ENCODE peak calls at places on chromosomes 2 and 18, in five cellular contexts. B, D, O, E and Y are unnamed samples.

GRCh38 chr2:237234268-237234667 is 148.6 kb downstream of the COPS8 start:
- DNase-seq in B (peak), E (no peak), D (peak), O (no peak), Y (no peak)

GRCh38 chr2:1278861-1279260 is 134.4 kb upstream of the TPO start:
- DNase-seq in B (no peak), E (no peak), D (no peak), O (no peak), Y (no peak)

GRCh38 chr2:70011335-70011734 is 49.9 kb upstream of the ASPRV1 start:
- DNase-seq in O (no peak), E (no peak), B (no peak), D (no peak), Y (no peak)

GRCh38 chr2:197803033-197803444 is 1.4 kb upstream of the PLCL1 start:
- DNase-seq in O (no peak), B (no peak), E (peak), D (peak), Y (no peak)

GRCh38 chr2:60519259-60519863 is 34.1 kb downstream of the BCL11A start:
- DNase-seq in B (no peak), E (no peak), O (no peak), D (no peak), Y (no peak)

GRCh38 chr2:113164930-113165585 is 8.7 kb upstream of the PSD4 start:
- DNase-seq in D (no peak), O (no peak), B (no peak), E (no peak), Y (no peak)

GRCh38 chr2:128552806-128553551 is 234.3 kb upstream of the HS6ST1 start:
- DNase-seq in E (no peak), O (peak), B (no peak), D (no peak), Y (no peak)

GRCh38 chr2:139142252-139142651 is 362.1 kb upstream of the NXPH2 start:
- DNase-seq in E (peak), D (no peak), B (no peak), O (no peak), Y (no peak)

GRCh38 chr2:139556789-139557188 is 776.6 kb upstream of the NXPH2 start:
- DNase-seq in D (no peak), E (no peak), B (no peak), O (no peak), Y (no peak)

GRCh38 chr2:879540-879939 is 71.1 kb upstream of the SNTG2 start:
- DNase-seq in E (no peak), O (no peak), D (no peak), B (no peak), Y (no peak)

GRCh38 chr2:86807462-86808275 is 17.0 kb upstream of the CD8A start:
- DNase-seq in D (peak), E (no peak), O (peak), B (peak), Y (peak)

GRCh38 chr2:231687133-231687852 is 21.0 kb upstream of the PTMA start:
- DNase-seq in O (peak), E (peak), B (no peak), D (no peak), Y (peak)

GRCh38 chr2:224820283-224820991 is 104.3 kb upstream of the CCDC195 start:
- DNase-seq in O (no peak), E (no peak), B (no peak), D (no peak), Y (no peak)

GRCh38 chr2:134391751-134392160 is 137.9 kb downstream of the MGAT5 start:
- DNase-seq in B (no peak), E (no peak), O (no peak), D (no peak), Y (no peak)

GRCh38 chr18:9631814-9632496 is 17.6 kb upstream of the PPP4R1 start:
- DNase-seq in E (no peak), B (no peak), O (no peak), D (no peak), Y (no peak)

GRCh38 chr2:173750332-173750731 is 214.8 kb downstream of the SP3 start:
- DNase-seq in B (no peak), O (no peak), E (no peak), D (no peak), Y (no peak)

GRCh38 chr2:176457486-176457885 is 188.2 kb downstream of the MTX2 start:
- DNase-seq in B (no peak), O (no peak), E (no peak), D (no peak), Y (no peak)

GRCh38 chr18:59353079-59353680 is 5.9 kb downstream of the LMAN1 start:
- DNase-seq in B (no peak), D (no peak), E (no peak), O (no peak), Y (no peak)

GRCh38 chr18:54269924-54270844 is 867 bp downstream of the POLI start:
- DNase-seq in B (no peak), D (peak), O (no peak), E (peak), Y (peak)

GRCh38 chr2:225177098-225177497 is 134.8 kb upstream of the DOCK10 start:
- DNase-seq in O (no peak), D (no peak), E (no peak), B (no peak), Y (no peak)

GRCh38 chr2:113705982-113706523 is 50.4 kb downstream of the SLC35F5 start:
- DNase-seq in O (peak), D (no peak), E (no peak), B (no peak), Y (no peak)

GRCh38 chr18:58253318-58253717 is 209.3 kb downstream of the NEDD4L start:
- DNase-seq in O (no peak), B (no peak), D (no peak), E (no peak), Y (no peak)

GRCh38 chr2:28234807-28235206 is 157.9 kb upstream of the FOSL2 start:
- DNase-seq in B (no peak), D (no peak), E (no peak), O (no peak), Y (no peak)

GRCh38 chr2:234258562-234259141 is 208.2 kb downstream of the SPP2 start:
- DNase-seq in B (no peak), D (no peak), E (no peak), O (no peak), Y (no peak)

GRCh38 chr2:120397362-120397811 is 51.5 kb downstream of the INHBB start:
- DNase-seq in B (no peak), E (no peak), O (no peak), D (no peak), Y (peak)

GRCh38 chr2:44934962-44935853 is 6.3 kb upstream of the SIX3 start:
- DNase-seq in O (no peak), B (no peak), D (no peak), E (no peak), Y (no peak)

GRCh38 chr18:49566217-49566616 is 4.4 kb downstream of the LIPG start:
- DNase-seq in E (no peak), D (no peak), B (no peak), O (no peak), Y (no peak)

GRCh38 chr2:181743723-181744031 is 63.4 kb upstream of the NEUROD1 start:
- DNase-seq in B (no peak), O (no peak), D (no peak), E (no peak), Y (no peak)

GRCh38 chr2:10064932-10065682 is 15.1 kb downstream of the CYS1 start:
- DNase-seq in B (no peak), O (no peak), D (no peak), E (no peak), Y (no peak)

GRCh38 chr2:237471457-237472186 is 15.4 kb upstream of the MLPH start:
- DNase-seq in B (no peak), D (no peak), E (peak), O (no peak), Y (no peak)

GRCh38 chr2:10405441-10405840 is 42.7 kb downstream of the ODC1 start:
- DNase-seq in O (peak), E (no peak), D (no peak), B (no peak), Y (peak)

GRCh38 chr2:230418341-230419016 is 2.5 kb downstream of the SP100 start:
- DNase-seq in B (no peak), O (no peak), D (no peak), E (no peak), Y (no peak)

GRCh38 chr2:215899111-215900074 is 114.0 kb downstream of the MREG start:
- DNase-seq in E (no peak), B (no peak), O (no peak), D (no peak), Y (no peak)

GRCh38 chr18:449374-449773 is 51.1 kb downstream of the COLEC12 start:
- DNase-seq in E (no peak), D (no peak), B (no peak), O (no peak), Y (no peak)

GRCh38 chr2:55425449-55425848 is 5.8 kb upstream of the CCDC88A start:
- DNase-seq in B (no peak), O (no peak), D (no peak), E (peak), Y (no peak)
- TF ChIP-seq CTCF in B (no peak), O (no peak), D (no peak), E (no peak), Y (no peak)

DNA sequence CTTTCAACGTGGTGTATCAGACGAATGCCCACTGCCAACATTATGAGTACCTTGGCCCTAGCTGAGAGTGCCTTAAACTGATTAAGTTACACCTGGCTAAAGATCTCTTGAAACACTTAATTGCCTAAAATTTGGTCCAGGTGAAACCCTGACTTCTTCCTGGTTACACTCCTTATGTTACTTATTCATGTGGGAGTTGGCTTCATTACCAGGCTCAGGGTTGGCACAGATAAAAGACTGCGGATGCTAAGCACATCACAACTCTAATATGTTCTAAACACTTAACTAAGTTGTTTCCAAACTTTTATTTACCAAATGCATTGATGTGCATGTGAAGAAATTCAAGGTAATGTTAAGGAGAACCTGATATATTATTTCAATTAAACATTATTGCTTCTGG is 298.9 kb downstream of the TCF4 start:
- DNase-seq in D (no peak), E (no peak), B (no peak), O (no peak), Y (no peak)
- H3K27ac ChIP-seq in D (no peak), E (no peak), B (no peak), O (no peak), Y (no peak)

GRCh38 chr2:161486111-161486510 is 70.0 kb downstream of the TBR1 start:
- DNase-seq in D (no peak), E (no peak), B (no peak), O (no peak), Y (no peak)
- TF ChIP-seq CTCF in D (no peak), E (no peak), B (no peak), O (no peak), Y (no peak)

DNA sequence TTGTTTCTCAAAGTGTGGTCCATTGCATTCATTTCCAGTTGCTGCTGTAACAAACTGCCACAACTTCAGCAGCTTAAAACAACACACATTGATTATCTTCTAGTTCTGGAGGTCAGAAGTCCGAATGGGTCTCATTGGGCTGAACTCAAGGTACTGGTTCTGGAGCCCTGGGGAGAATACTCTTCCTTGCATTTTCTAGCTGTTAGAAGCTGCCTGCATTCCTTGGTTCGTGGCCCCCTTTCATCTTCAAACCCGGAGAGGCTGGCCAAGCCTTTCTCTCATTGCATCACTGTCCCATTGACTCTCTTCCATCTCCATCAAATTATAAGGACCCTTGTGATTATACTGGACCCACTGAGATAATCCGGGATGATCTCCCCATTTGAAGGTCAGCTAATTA is 98.1 kb downstream of the SPATS2L start:
- DNase-seq in O (no peak), D (no peak), E (no peak), B (no peak), Y (no peak)
- H3K27ac ChIP-seq in O (no peak), D (no peak), E (no peak), B (no peak), Y (no peak)

GRCh38 chr2:169877406-169877805 is 50.2 kb downstream of the UBR3 start:
- DNase-seq in E (peak), O (no peak), D (no peak), B (no peak), Y (no peak)
- TF ChIP-seq CTCF in E (peak), O (peak), D (no peak), B (peak), Y (peak)

DNA sequence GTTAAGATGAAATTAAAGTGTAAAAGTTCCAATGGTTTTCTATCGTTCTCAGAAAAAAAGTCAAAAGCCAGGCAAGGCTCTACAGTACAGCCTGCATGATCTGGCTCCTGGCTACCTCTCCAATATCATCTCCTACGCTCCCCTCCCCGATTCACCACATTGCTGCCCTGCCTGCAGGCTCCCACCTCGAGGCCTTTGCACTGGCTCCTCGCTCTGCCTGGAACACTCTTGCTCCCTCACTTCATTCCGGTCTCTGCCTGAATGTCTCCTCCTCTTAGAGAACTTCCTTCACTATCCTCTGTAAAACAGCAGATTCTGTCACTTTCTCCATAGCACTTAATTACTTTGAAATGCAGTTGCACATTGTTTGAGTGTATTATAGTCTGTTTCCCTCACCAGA is 72.5 kb downstream of the KLF7 start:
- DNase-seq in O (no peak), E (no peak), B (no peak), D (no peak), Y (no peak)
- H3K27ac ChIP-seq in O (peak), E (no peak), B (no peak), D (no peak), Y (no peak)

DNA sequence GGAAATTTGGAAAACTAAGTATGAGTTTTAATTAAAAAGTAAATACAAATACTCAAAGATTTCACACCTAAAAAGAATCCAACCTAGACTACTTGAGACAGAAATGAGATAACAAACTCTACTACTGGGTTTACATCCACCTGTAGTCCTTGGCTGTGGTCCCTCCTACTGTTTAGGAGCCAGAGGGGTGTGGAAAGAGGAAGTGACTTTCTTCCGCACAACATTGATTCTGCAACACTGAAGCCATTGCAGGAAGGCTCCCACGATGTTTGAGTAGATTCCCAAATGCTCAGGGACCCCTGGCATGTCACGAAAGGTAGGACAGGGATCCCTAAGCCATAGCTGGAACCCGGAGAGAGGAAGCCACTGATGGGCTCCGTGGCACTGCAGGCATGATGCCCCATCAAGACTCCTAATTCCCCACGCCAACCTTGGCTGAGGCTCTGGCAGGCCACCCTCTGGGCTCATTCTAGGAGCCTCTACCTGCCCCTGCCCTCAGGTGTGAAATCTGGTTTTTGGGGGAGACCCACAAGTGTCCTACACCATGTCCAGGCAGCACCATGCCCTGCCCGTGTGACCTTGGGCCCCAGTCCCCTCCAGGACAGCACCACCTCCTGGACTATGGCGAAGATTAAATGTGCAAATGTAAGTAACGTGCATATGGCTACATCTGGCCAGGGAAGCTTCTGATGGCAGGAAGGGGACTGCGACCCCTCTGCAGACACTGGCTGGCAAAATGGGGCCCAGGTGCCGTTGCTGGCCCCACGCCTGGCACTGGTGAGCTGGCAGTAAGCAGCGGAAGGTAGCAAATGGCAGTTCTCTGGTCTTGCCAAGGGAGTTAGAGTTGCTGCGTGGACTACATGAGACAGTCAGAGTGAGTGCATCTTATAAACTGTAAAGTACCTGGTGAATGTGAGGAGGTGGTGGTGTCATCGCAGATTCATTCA is 38.2 kb upstream of the MAL start:
- DNase-seq in O (no peak), B (peak), E (no peak), D (no peak), Y (no peak)
- TF ChIP-seq CTCF in O (no peak), B (no peak), E (no peak), D (no peak), Y (no peak)

DNA sequence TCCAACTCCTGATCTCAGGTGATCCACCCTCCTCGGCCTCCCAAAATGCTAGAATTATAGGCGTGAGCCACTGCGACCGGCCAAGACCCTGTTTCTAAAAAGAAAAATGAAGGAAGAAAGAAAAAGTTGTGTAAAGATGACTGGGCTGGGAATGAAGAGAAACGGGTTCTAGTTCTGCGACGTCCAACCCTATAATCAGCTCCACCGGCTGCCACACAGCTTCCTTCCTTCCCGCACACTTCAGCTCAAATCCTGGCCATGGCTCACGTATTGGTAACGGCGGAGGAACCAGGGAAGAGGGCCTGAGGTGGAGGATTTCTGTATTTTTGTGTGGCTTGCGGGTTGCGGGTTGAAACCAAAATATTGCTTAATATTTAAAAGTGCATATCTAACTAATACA is 88.1 kb downstream of the MYL12B start:
- DNase-seq in D (no peak), E (no peak), B (no peak), O (no peak), Y (no peak)
- H3K27ac ChIP-seq in D (no peak), E (no peak), B (no peak), O (no peak), Y (no peak)

GRCh38 chr2:98444436-98445166 is at the start of gene INPP4A:
- DNase-seq in E (peak), D (no peak), O (peak), B (no peak), Y (peak)
- TF ChIP-seq CTCF in E (peak), D (peak), O (no peak), B (peak), Y (no peak)

GRCh38 chr18:13610517-13610916 is 115.8 kb downstream of the FAM210A start:
- DNase-seq in O (no peak), D (no peak), E (peak), B (peak), Y (no peak)

GRCh38 chr18:13611616-13612110 is 114.7 kb downstream of the FAM210A start:
- DNase-seq in E (no peak), O (peak), D (no peak), B (peak), Y (no peak)

GRCh38 chr18:13612111-13612997 is 114.0 kb downstream of the FAM210A start:
- DNase-seq in E (peak), D (no peak), O (no peak), B (peak), Y (peak)

GRCh38 chr18:13613099-13613498 is 113.3 kb downstream of the FAM210A start:
- DNase-seq in B (no peak), D (no peak), O (no peak), E (peak), Y (no peak)

DNA sequence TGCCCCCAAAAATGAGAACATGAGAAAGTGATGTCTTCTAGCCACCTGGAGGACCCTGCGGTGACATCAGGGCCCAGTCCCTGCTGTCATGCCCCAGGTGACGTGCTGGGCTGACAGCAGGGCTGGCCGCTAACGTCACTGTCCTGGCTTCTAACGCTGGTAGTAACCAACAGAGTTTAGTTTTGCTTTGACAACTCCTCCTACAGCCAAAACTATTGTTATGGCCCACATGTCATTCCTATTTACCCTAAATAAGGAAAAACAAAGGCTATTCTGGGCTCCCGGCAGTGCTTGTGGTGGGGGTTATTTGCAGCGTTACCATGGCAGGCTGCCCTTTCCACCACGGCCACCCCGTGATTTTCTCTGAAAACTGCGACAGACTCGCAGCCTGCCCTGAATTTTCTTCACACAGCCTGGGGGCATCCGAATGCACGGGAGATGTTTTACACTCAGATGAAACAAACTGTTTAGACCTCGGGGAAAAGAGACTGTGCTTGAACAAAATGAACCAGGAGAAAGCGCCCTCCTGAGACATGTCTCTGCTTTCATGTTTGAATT is 115.2 kb downstream of the FAM210A start:
- DNase-seq in O (peak), D (no peak), B (peak), E (peak), Y (peak)
- H3K27ac ChIP-seq in O (peak), D (peak), B (peak), E (peak), Y (peak)